ENCODE peak calls at places on chromosomes 12 and 14, in four cellular contexts. I is astrocyte of the hippocampus; L is activated CD4-positive, alpha-beta T cell treated with anti-CD3 and anti-CD28 coated beads, Interleukin-2, amount 50 U/mL, for 24 hours; M is mammary epithelial cell. X is an unnamed sample.

GRCh38 chr14:71932229-71932951 is at the start of gene RGS6:
- DNase-seq in L (no peak), I (peak), M (peak), X (no peak)

GRCh38 chr12:52081263-52081733 is 1.8 kb downstream of the SMIM41 start:
- DNase-seq in M (no peak), L (no peak), I (no peak), X (no peak)

GRCh38 chr12:122882908-122883563 is 12.9 kb downstream of the VPS37B start:
- DNase-seq in M (no peak), L (no peak), I (no peak), X (no peak)

GRCh38 chr12:128531153-128531552 is 264.2 kb downstream of the TMEM132C start:
- DNase-seq in M (no peak), I (no peak), L (no peak), X (no peak)

GRCh38 chr14:79037593-79037992 is 867.4 kb downstream of the NRXN3 start:
- DNase-seq in I (no peak), M (no peak), L (no peak), X (no peak)

GRCh38 chr12:92144631-92145480 is 790 bp downstream of the BTG1 start:
- DNase-seq in L (peak), I (peak), M (peak), X (peak)

GRCh38 chr12:103331643-103332042 is 164.1 kb downstream of the C12orf42 start:
- DNase-seq in I (no peak), M (no peak), L (no peak), X (no peak)

GRCh38 chr12:121610239-121611149 is 15.8 kb upstream of the ORAI1 start:
- DNase-seq in I (peak), M (no peak), L (no peak), X (no peak)

GRCh38 chr12:52772727-52773126 is 4.4 kb downstream of the KRT76 start:
- DNase-seq in I (no peak), L (no peak), M (no peak), X (no peak)

GRCh38 chr12:1741154-1741949 is 50.5 kb downstream of the ADIPOR2 start:
- DNase-seq in I (peak), M (peak), L (no peak), X (no peak)

GRCh38 chr12:76375470-76375869 is 27.3 kb upstream of the BBS10 start:
- DNase-seq in L (no peak), I (no peak), M (no peak), X (no peak)